ENCODE peak calls at places on chromosomes 12 and 14, in eight cellular contexts. K is HCT116, A is uterus, U is ovary, S is stomach, O is endothelial cell of umbilical vein, L is Peyer's patch, W is body of pancreas. H is an unnamed sample.

GRCh38 chr14:81246561-81247270 is 26.0 kb upstream of the GTF2A1 start:
- DNase-seq in K (no peak), A (no peak), U (no peak), S (no peak), O (no peak), L (no peak), W (no peak), H (no peak)

GRCh38 chr14:87810711-87811110 is 182.3 kb downstream of the GALC start:
- DNase-seq in K (no peak), A (no peak), U (no peak), S (no peak), O (no peak), L (no peak), W (no peak), H (no peak)

GRCh38 chr12:127632431-127632830 is 634.5 kb upstream of the TMEM132C start:
- DNase-seq in K (no peak), A (no peak), U (no peak), S (no peak), O (no peak), L (no peak), W (no peak), H (no peak)

GRCh38 chr12:49970030-49970429 is 2.7 kb upstream of the AQP6 start:
- DNase-seq in K (no peak), A (no peak), U (no peak), S (no peak), O (no peak), L (peak; percentile 39), W (no peak), H (no peak)

GRCh38 chr14:68932686-68933085 is 46.4 kb downstream of the ACTN1 start:
- DNase-seq in K (no peak), A (no peak), U (no peak), S (no peak), O (no peak), L (no peak), W (no peak), H (no peak)

GRCh38 chr12:99810718-99811593 is 163.4 kb downstream of the GARIN6 start:
- DNase-seq in K (peak; percentile 15), A (no peak), U (no peak), S (no peak), O (peak; percentile 57), L (no peak), W (no peak), H (no peak)

GRCh38 chr12:32558941-32559340 is 120.2 kb upstream of the DNM1L start:
- DNase-seq in K (no peak), A (no peak), U (no peak), S (no peak), O (no peak), L (no peak), W (no peak), H (no peak)

GRCh38 chr14:65502676-65503124 is 90.2 kb downstream of the FUT8 start:
- DNase-seq in K (peak; percentile 3), A (no peak), U (no peak), S (no peak), O (no peak), L (no peak), W (no peak), H (peak; percentile 23)

GRCh38 chr14:35224615-35225014 is 67.6 kb upstream of the PSMA6 start:
- DNase-seq in K (no peak), A (no peak), U (no peak), S (no peak), O (peak; percentile 27), L (no peak), W (no peak), H (no peak)

GRCh38 chr14:58737511-58737910 is 99.7 kb downstream of the DACT1 start:
- DNase-seq in K (no peak), A (no peak), U (no peak), S (no peak), O (no peak), L (no peak), W (no peak), H (no peak)

GRCh38 chr14:68283378-68284123 is 464.0 kb downstream of the RAD51B start:
- DNase-seq in K (no peak), A (no peak), U (no peak), S (no peak), O (no peak), L (peak; percentile 49), W (no peak), H (peak; percentile 28)

GRCh38 chr12:76690916-76691700 is 72.8 kb upstream of the ZDHHC17 start:
- DNase-seq in K (no peak), A (no peak), U (no peak), S (no peak), O (no peak), L (no peak), W (no peak), H (no peak)

GRCh38 chr12:113104953-113105510 is 30.5 kb downstream of the RASAL1 start:
- DNase-seq in K (no peak), A (no peak), U (no peak), S (no peak), O (no peak), L (no peak), W (no peak), H (no peak)

GRCh38 chr14:99601301-99601945 is 2.6 kb downstream of the CCDC85C start:
- DNase-seq in K (no peak), A (no peak), U (no peak), S (no peak), O (no peak), L (no peak), W (peak; percentile 47), H (peak; percentile 87)

GRCh38 chr12:123645851-123646250 is 12.2 kb downstream of the GTF2H3 start:
- DNase-seq in K (no peak), A (no peak), U (no peak), S (no peak), O (no peak), L (no peak), W (no peak), H (no peak)

GRCh38 chr14:20278414-20278813 is 27.3 kb downstream of the TTC5 start:
- DNase-seq in K (no peak), A (no peak), U (no peak), S (no peak), O (peak; percentile 21), L (no peak), W (peak; percentile 17), H (peak; percentile 8)

GRCh38 chr14:95255487-95255886 is 64.2 kb downstream of the CLMN start:
- DNase-seq in K (peak; percentile 38), A (peak; percentile 56), U (no peak), S (peak; percentile 86), O (peak; percentile 61), L (peak; percentile 86), W (peak; percentile 72), H (peak; percentile 98)

GRCh38 chr14:51860164-51860835 is at the start of gene GNG2:
- DNase-seq in K (no peak), A (peak; percentile 68), U (peak; percentile 57), S (peak; percentile 79), O (peak; percentile 41), L (peak; percentile 79), W (peak; percentile 66), H (peak; percentile 79)

GRCh38 chr12:33825986-33826602 is 196.2 kb upstream of the ALG10 start:
- DNase-seq in K (no peak), A (no peak), U (no peak), S (no peak), O (no peak), L (no peak), W (no peak), H (no peak)

DNA sequence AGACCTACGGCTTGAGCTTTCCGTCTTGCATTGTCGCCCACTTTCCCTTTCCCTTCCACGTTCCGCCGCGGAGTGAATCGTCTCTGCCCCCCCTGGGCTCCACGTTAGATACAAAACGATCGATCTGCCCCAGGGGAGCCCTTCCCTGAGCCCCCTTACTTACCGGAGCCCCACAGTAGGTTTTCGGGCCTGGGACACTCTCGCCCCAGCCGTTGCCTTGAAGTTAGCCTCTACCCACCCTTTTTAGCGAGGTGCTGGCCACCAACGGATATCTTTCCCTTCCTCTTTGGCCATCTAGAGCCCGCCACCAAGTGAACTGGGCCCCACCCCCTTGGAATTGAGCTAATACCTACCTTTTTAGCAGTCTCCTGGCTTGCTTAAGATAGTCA is 583 bp downstream of the RBM25 start:
- DNase-seq in K (no peak), A (peak; percentile 30), U (no peak), S (no peak), O (peak; percentile 52), L (no peak), W (no peak), H (peak; percentile 48)
- H3K4me3 ChIP-seq in K (peak overlapping the region; percentile 98), A (peak overlapping the region; percentile 85), U (peak overlapping the region; percentile 71), S (peak overlapping the region; percentile 91), O (peak overlapping the region; percentile 98), L (peak overlapping the region; percentile 88), W (peak overlapping the region; percentile 88), H (peak overlapping the region; percentile 85)

GRCh38 chr12:54412786-54413185 is 6.3 kb downstream of the ITGA5 start:
- DNase-seq in K (no peak), A (no peak), U (no peak), S (no peak), O (peak; percentile 39), L (no peak), W (no peak), H (no peak)
- H3K4me1 ChIP-seq in K (peaks cover 8% of the 10 kb centered on the region), A (peaks cover 12% of the 10 kb centered on the region), U (peaks cover 13% of the 10 kb centered on the region), S (peaks cover 94% of the 10 kb centered on the region), O (peaks cover 56% of the 10 kb centered on the region), L (peaks cover 11% of the 10 kb centered on the region), W (peaks cover 62% of the 10 kb centered on the region), H (peaks cover 57% of the 10 kb centered on the region)

DNA sequence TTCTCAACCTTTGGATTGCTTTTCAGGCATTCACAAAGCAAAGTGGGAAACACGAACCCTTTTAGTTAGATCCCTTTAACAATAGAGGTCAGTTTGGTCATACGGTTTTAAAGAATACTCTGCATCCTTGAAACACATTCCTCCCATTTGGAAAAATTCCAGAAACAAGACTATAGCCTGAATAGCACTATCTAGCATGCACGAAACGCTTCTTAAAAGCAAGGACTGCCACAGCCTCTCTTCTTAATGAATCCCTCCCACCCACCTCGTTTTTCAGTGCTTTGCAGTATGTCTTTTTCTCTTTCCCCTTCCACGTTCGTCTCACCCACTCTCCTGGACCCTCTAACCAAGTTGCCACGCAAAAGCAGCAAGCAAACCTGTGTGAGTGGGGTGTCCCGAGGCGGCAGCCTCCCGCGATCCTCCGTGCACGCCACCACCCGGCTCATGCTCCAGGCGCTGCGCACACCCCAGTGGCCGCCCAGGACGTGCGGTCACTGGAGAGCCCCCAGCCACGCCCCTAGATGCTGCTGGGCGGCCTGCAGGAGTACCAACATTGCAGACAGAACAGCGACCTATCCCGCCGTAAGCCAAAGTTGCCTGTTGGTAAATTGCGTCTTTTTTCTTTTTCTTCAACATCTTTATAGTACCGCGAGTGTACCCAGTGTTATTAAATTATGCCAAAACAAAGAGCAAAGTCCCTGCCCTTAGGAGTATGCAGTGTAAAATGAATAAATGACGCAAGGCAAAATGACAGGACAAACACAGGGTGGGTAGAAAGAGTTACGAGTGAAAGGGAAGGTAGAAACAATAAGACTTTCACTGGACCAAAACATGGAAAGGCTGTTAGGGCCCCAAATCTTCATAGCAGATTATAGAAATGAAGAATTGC is at the start of gene SLC38A4:
- DNase-seq in K (no peak), A (no peak), U (no peak), S (no peak), O (peak; percentile 64), L (peak; percentile 61), W (peak; percentile 37), H (peak; percentile 4)
- TF ChIP-seq POLR2A in K (no peak), A (no peak), U (no peak), S (no peak), O (no peak), L (peak; percentile 24), W (no peak), H (no peak)

DNA sequence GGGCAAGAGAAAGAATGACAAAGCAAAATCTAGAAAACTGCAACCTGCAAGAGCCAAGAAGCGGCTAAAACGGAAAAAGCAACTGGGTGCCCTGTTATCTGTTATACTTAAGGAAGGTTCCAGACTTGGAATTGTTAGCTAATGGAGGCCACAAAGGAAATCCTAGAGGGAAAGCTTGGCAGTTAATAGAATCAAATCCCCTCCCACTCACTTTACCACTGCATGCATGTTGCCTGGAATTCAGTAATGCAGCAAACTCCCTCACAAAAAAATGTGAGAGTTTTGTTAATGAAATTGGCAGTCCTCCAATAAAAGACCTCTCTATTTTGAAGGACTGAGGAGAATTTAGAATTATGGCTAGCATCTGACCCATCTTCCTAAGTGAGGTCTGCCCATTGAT is 164.2 kb upstream of the SOX5 start:
- DNase-seq in K (no peak), A (no peak), U (no peak), S (no peak), O (peak; percentile 23), L (no peak), W (no peak), H (no peak)
- H3K4me3 ChIP-seq in K (no peak overlapping the region), A (no peak overlapping the region), U (no peak overlapping the region), S (no peak overlapping the region), O (no peak overlapping the region), L (no peak overlapping the region), W (no peak overlapping the region), H (no peak overlapping the region)